ENCODE peak calls at places on chromosomes 2 and 18, in five cellular contexts. O is A549; I is IMR-90; X is esophagus squamous epithelium; R is CD8-positive, alpha-beta memory T cell. V is an unnamed sample. For H3K4me1, the result is how much of the 10 kb centered on the place peaks cover.

GRCh38 chr2:63052411-63053234 is 2.0 kb downstream of the OTX1 start:
- DNase-seq in O (no peak), I (no peak), X (no peak), R (no peak), V (no peak)

GRCh38 chr2:13106302-13106701 is 389.6 kb downstream of the TRIB2 start:
- DNase-seq in O (no peak), I (no peak), X (no peak), R (no peak), V (no peak)

GRCh38 chr18:6412933-6413472 is 1.7 kb downstream of the L3MBTL4 start:
- DNase-seq in O (no peak), I (no peak), X (no peak), R (no peak), V (no peak)

GRCh38 chr2:149180226-149180875 is 141.9 kb downstream of the LYPD6B start:
- DNase-seq in O (no peak), I (no peak), X (no peak), R (no peak), V (no peak)

GRCh38 chr2:161090401-161090800 is 69.8 kb upstream of the TANK start:
- DNase-seq in O (no peak), I (peak), X (no peak), R (peak), V (no peak)

GRCh38 chr2:192026064-192026715 is 168.5 kb downstream of the TMEFF2 start:
- DNase-seq in O (no peak), I (peak), X (no peak), R (no peak), V (no peak)

GRCh38 chr2:199443589-199444130 is 14.1 kb downstream of the SATB2 start:
- DNase-seq in O (no peak), I (peak), X (no peak), R (no peak), V (no peak)

GRCh38 chr18:59180150-59180845 is 39.7 kb upstream of the GRP start:
- DNase-seq in O (no peak), I (peak), X (no peak), R (no peak), V (no peak)

GRCh38 chr18:10519999-10520935 is 5.6 kb upstream of the NAPG start:
- DNase-seq in O (peak), I (peak), X (no peak), R (peak), V (peak)

GRCh38 chr2:26669099-26669498 is 23.4 kb upstream of the KCNK3 start:
- DNase-seq in O (no peak), I (no peak), X (no peak), R (no peak), V (no peak)

GRCh38 chr18:58716046-58716766 is 44.9 kb downstream of the MALT1 start:
- DNase-seq in O (no peak), I (peak), X (no peak), R (no peak), V (peak)

GRCh38 chr2:205496777-205497176 is 185.5 kb upstream of the NRP2 start:
- DNase-seq in O (no peak), I (peak), X (no peak), R (no peak), V (no peak)

GRCh38 chr2:136920652-136921333 is 155.4 kb downstream of the THSD7B start:
- DNase-seq in O (no peak), I (no peak), X (no peak), R (no peak), V (no peak)

GRCh38 chr2:234363011-234363487 is 133.8 kb downstream of the ARL4C start:
- DNase-seq in O (peak), I (no peak), X (no peak), R (no peak), V (no peak)

GRCh38 chr2:45223531-45223930 is 214.3 kb upstream of the SIX2 start:
- DNase-seq in O (no peak), I (no peak), X (no peak), R (no peak), V (no peak)

GRCh38 chr2:68466361-68466777 is 725 bp downstream of the FBXO48 start:
- DNase-seq in O (peak), I (peak), X (no peak), R (peak), V (peak)

GRCh38 chr2:68466778-68467076 is 367 bp downstream of the FBXO48 start:
- DNase-seq in O (no peak), I (no peak), X (no peak), R (no peak), V (no peak)

GRCh38 chr2:68469935-68470334 is 2.5 kb downstream of the APLF start:
- DNase-seq in O (no peak), I (no peak), X (no peak), R (no peak), V (no peak)

GRCh38 chr2:68467077-68467960 is at the start of the genes APLF and FBXO48:
- DNase-seq in O (peak), I (peak), X (peak), R (peak), V (peak)

GRCh38 chr2:68468801-68469200 is 1.4 kb downstream of the APLF start:
- DNase-seq in O (no peak), I (no peak), X (no peak), R (no peak), V (no peak)
- H3K4me3 ChIP-seq in O (no peak), I (no peak), X (peak), R (no peak), V (no peak)

GRCh38 chr2:37291680-37292079 is 33.0 kb downstream of the PRKD3 start:
- DNase-seq in O (no peak), I (no peak), X (no peak), R (no peak), V (no peak)
- H3K4me1 ChIP-seq in O (under half), I (under half), X (under half), R (under half), V (under half)

GRCh38 chr2:100584811-100585210 is 22.0 kb downstream of the PDCL3 start:
- DNase-seq in O (no peak), I (no peak), X (no peak), R (no peak), V (no peak)

GRCh38 chr2:100581265-100581612 is 18.4 kb downstream of the PDCL3 start:
- DNase-seq in O (no peak), I (no peak), X (no peak), R (no peak), V (no peak)

GRCh38 chr2:100577777-100578176 is 15.0 kb downstream of the PDCL3 start:
- DNase-seq in O (peak), I (no peak), X (no peak), R (no peak), V (no peak)

DNA sequence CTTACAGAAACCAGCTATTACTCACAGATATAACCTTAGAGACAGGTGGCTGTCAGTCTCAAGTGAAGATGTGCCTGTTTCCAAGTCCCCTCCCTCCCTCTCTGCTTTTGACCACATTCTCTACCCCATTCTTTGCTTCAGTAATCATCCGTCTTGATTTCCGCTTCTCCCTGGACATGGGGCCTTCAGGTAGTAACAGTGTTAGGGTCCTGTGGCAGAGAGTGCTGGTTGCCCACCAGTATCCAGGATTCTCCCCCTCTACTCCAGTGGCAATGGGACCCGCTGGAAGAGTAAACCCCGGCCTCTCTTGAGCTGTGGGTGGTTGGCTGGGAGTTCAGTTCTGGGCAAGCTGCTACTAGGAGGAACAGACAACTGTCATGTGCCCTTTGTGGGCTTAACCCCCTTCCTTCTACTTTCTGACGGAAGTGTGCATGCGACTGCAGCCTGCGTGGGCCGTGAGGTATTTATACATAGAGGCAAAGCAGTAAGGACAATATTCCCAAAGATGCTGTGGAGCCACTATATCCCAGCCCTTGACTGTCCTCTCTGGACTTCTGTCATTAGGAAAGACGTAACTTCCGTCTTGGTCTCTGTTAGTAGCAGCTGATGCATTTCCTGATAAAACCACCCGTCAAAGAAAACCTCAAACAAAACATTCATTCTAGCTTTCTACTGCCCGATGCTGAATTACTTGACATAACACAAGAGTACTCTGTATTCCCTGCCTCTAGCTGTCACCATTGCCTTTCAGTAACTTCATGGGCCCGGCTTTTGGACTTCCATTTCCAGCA is 17.9 kb downstream of the PDCL3 start:
- DNase-seq in O (no peak), I (no peak), X (no peak), R (peak), V (peak)
- H3K4me3 ChIP-seq in O (no peak), I (no peak), X (no peak), R (peak), V (peak)

GRCh38 chr18:2982452-2983172 is 30.3 kb downstream of the LPIN2 start:
- DNase-seq in O (peak), I (no peak), X (no peak), R (no peak), V (no peak)

GRCh38 chr18:2984703-2985261 is 28.2 kb downstream of the LPIN2 start:
- DNase-seq in O (peak), I (no peak), X (no peak), R (no peak), V (no peak)

GRCh38 chr18:2985628-2986027 is 27.3 kb downstream of the LPIN2 start:
- DNase-seq in O (peak), I (peak), X (no peak), R (no peak), V (peak)

GRCh38 chr18:2981212-2981728 is 31.7 kb downstream of the LPIN2 start:
- DNase-seq in O (peak), I (peak), X (no peak), R (no peak), V (no peak)

DNA sequence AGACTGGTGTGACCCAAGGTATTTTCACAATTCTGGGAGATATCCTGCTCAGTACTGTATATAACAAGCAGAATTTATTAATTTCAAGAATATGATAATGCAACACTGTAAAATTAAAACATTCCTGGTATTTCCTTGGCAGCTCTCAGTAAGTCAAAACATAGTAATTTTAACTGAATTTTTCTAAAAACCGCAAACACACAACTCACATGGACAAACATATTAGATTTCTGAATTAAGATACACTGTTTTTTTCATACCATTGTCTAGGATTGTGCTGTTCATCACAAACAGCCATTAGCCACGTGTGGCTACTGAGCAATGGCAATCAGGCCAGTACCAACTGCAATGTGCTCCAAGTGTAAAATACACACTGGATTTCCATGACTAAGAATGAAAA is 29.6 kb downstream of the LPIN2 start:
- DNase-seq in O (no peak), I (no peak), X (no peak), R (no peak), V (no peak)
- H3K4me1 ChIP-seq in O (half or more), I (under half), X (half or more), R (half or more), V (half or more)

GRCh38 chr18:961644-962355 is 57.1 kb downstream of the ADCYAP1 start:
- DNase-seq in O (peak), I (peak), X (no peak), R (peak), V (no peak)
- H3K4me3 ChIP-seq in O (no peak), I (peak), X (peak), R (no peak), V (peak)

GRCh38 chr2:72139471-72139870 is 8.2 kb downstream of the CYP26B1 start:
- DNase-seq in O (no peak), I (no peak), X (no peak), R (no peak), V (no peak)

GRCh38 chr2:72139871-72140620 is 7.6 kb downstream of the CYP26B1 start:
- DNase-seq in O (no peak), I (no peak), X (no peak), R (peak), V (no peak)

GRCh38 chr2:72141881-72142742 is 5.5 kb downstream of the CYP26B1 start:
- DNase-seq in O (no peak), I (no peak), X (no peak), R (peak), V (no peak)

GRCh38 chr2:72141032-72141645 is 6.5 kb downstream of the CYP26B1 start:
- DNase-seq in O (no peak), I (no peak), X (no peak), R (peak), V (no peak)

GRCh38 chr2:72140621-72140960 is 7.1 kb downstream of the CYP26B1 start:
- DNase-seq in O (no peak), I (no peak), X (no peak), R (peak), V (no peak)
- H3K4me1 ChIP-seq in O (under half), I (under half), X (half or more), R (under half), V (under half)

GRCh38 chr18:69898241-69898861 is 49.3 kb downstream of the CD226 start:
- DNase-seq in O (no peak), I (no peak), X (no peak), R (peak), V (no peak)
- H3K4me3 ChIP-seq in O (no peak), I (no peak), X (no peak), R (peak), V (peak)

GRCh38 chr18:78982186-78982585 is 2.6 kb downstream of the SALL3 start:
- DNase-seq in O (no peak), I (no peak), X (no peak), R (no peak), V (no peak)
- H3K4me1 ChIP-seq in O (under half), I (under half), X (under half), R (under half), V (under half)

GRCh38 chr2:60544059-60544458 is 9.4 kb downstream of the BCL11A start:
- DNase-seq in O (no peak), I (no peak), X (no peak), R (no peak), V (no peak)
- H3K4me3 ChIP-seq in O (no peak), I (no peak), X (no peak), R (no peak), V (no peak)